ENCODE peak calls at places on chromosome 17, in ten cellular contexts. I, M, H, O, Q, G, R, Z, N and E are unnamed samples.

GRCh38 chr17:44307387-44308186 is 814 bp upstream of the RUNDC3A start:
- DNase-seq in M (peak), R (peak), I (no peak), Q (no peak), N (no peak), O (no peak), Z (peak), H (no peak), G (no peak), E (no peak)

GRCh38 chr17:9842057-9842758 is 16.5 kb downstream of the GLP2R start:
- DNase-seq in N (peak), Z (peak), R (peak), M (no peak), I (no peak), Q (no peak), H (peak), O (no peak), G (no peak), E (no peak)

GRCh38 chr17:62653831-62654829 is 26.7 kb downstream of the MRC2 start:
- DNase-seq in G (no peak), R (peak), Q (no peak), N (peak), I (no peak), Z (peak), O (no peak), H (peak), M (peak), E (no peak)

GRCh38 chr17:50175035-50175788 is 9.4 kb downstream of the SGCA start:
- DNase-seq in O (no peak), I (no peak), N (no peak), R (no peak), M (no peak), H (no peak), G (no peak), Q (no peak), Z (no peak), E (no peak)

GRCh38 chr17:40547079-40547784 is 18.0 kb downstream of the CCR7 start:
- DNase-seq in I (peak), O (peak), G (no peak), H (no peak), Z (no peak), M (no peak), Q (no peak), R (peak), N (no peak), E (no peak)

GRCh38 chr17:72393553-72393952 is 272.7 kb downstream of the SOX9 start:
- DNase-seq in H (no peak), G (peak), Q (no peak), N (no peak), O (no peak), M (no peak), I (no peak), R (no peak), Z (peak), E (no peak)

GRCh38 chr17:47721725-47722124 is 11.3 kb upstream of the TBX21 start:
- DNase-seq in Z (no peak), M (no peak), I (no peak), N (no peak), Q (no peak), R (no peak), O (no peak), G (no peak), H (no peak), E (no peak)

GRCh38 chr17:41522301-41523224 is 3.9 kb upstream of the KRT15 start:
- DNase-seq in G (no peak), Q (no peak), H (peak), R (no peak), M (no peak), Z (no peak), N (no peak), I (no peak), O (peak), E (no peak)

GRCh38 chr17:80264048-80264792 is 3.6 kb downstream of the RNF213 start:
- DNase-seq in H (no peak), M (no peak), O (no peak), G (no peak), I (peak), Q (no peak), N (no peak), Z (no peak), R (no peak), E (no peak)

GRCh38 chr17:49209061-49209571 is 1.3 kb downstream of the GNGT2 start:
- DNase-seq in G (no peak), Z (no peak), R (no peak), O (no peak), N (no peak), Q (no peak), M (no peak), I (no peak), H (no peak), E (no peak)

GRCh38 chr17:21549107-21549687 is 143.1 kb upstream of the KCNJ18 start:
- DNase-seq in R (no peak), I (no peak), Z (peak), Q (no peak), M (no peak), N (no peak), G (no peak), O (no peak), H (no peak), E (no peak)

GRCh38 chr17:37168731-37169353 is 206.9 kb upstream of the C17orf78 start:
- DNase-seq in M (no peak), H (no peak), O (no peak), I (no peak), G (no peak), Z (no peak), N (no peak), R (no peak), Q (no peak), E (no peak)

GRCh38 chr17:37167756-37168155 is 208.0 kb upstream of the C17orf78 start:
- DNase-seq in G (no peak), N (no peak), M (no peak), H (no peak), Z (no peak), I (no peak), O (no peak), Q (no peak), R (no peak), E (no peak)

GRCh38 chr17:37176683-37177082 is 199.1 kb upstream of the C17orf78 start:
- DNase-seq in H (no peak), O (no peak), I (no peak), M (no peak), Q (no peak), N (no peak), G (no peak), Z (peak), R (no peak), E (peak)

DNA sequence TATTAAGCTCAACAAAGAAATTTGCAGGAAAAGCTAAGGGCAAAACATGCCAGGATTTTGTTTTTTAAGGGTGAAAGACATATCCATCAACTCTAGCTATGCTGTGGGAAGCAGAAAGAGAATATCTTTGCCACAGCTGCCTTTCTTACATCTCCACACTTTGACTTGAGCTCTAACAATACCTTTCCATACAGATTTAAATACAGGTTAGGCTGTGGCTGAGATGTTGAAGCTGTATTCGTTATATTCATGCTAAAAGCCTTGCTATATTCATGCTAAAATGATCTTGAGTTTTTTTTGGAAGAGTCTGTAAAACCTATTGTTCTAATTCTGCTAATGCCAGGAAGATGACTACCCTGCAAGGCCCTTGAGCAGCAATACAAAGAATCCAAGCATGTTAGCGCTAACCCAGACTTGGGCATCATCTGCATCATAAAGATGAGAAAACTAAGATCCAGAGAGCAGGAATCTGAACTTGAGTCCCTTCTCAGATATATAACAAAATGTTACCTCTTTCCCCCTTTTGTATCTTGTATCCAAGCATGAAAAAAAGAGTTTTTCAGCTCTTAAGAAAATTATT is 204.8 kb upstream of the C17orf78 start:
- DNase-seq in N (no peak), H (no peak), R (no peak), Z (no peak), G (no peak), M (no peak), I (no peak), O (no peak), Q (no peak), E (no peak)
- H3K4me3 ChIP-seq in N (no peak), H (no peak), R (no peak), Z (no peak), G (no peak), M (no peak), I (no peak), O (no peak), Q (no peak), E (no peak)

GRCh38 chr17:27430882-27431491 is 25.3 kb upstream of the KSR1 start:
- DNase-seq in N (no peak), R (peak), O (no peak), H (peak), Z (peak), I (no peak), G (no peak), Q (no peak), M (peak), E (no peak)
- TF ChIP-seq CTCF in N (peak), R (peak), O (peak), H (peak), Z (peak), I (peak), G (peak), Q (no peak), M (peak), E (peak)

GRCh38 chr17:7382901-7383300 is 2.0 kb downstream of the TNK1 start:
- DNase-seq in O (no peak), H (no peak), G (no peak), R (no peak), Q (no peak), N (no peak), I (no peak), Z (no peak), M (no peak), E (no peak)

GRCh38 chr17:7384489-7385081 is 3.7 kb downstream of the TNK1 start:
- DNase-seq in Z (no peak), N (no peak), O (no peak), I (no peak), R (no peak), G (no peak), M (no peak), Q (no peak), H (no peak), E (no peak)

GRCh38 chr17:7383742-7384488 is 3.0 kb downstream of the TNK1 start:
- DNase-seq in H (no peak), M (peak), I (peak), O (peak), N (no peak), Q (peak), Z (peak), R (peak), G (no peak), E (no peak)

GRCh38 chr17:7380855-7381683 is at the start of gene TNK1:
- DNase-seq in H (peak), I (no peak), N (no peak), Z (no peak), O (peak), M (peak), R (peak), G (no peak), Q (no peak), E (no peak)

GRCh38 chr17:7383371-7383741 is 2.5 kb downstream of the TNK1 start:
- DNase-seq in Q (no peak), Z (no peak), G (no peak), R (no peak), N (no peak), I (no peak), O (no peak), H (no peak), M (no peak), E (no peak)
- H3K4me3 ChIP-seq in Q (peak), Z (no peak), G (no peak), R (peak), N (no peak), I (no peak), O (peak), H (peak), M (no peak), E (no peak)

GRCh38 chr17:75896360-75897075 is at the start of gene TRIM65:
- DNase-seq in O (peak), Z (peak), M (peak), R (peak), Q (peak), N (no peak), H (peak), I (peak), G (no peak), E (no peak)
- TF ChIP-seq CTCF in O (peak), Z (no peak), M (peak), R (peak), Q (peak), N (peak), H (no peak), I (peak), G (no peak), E (no peak)

GRCh38 chr17:43018932-43019331 is 3.3 kb downstream of the VAT1 start:
- DNase-seq in G (no peak), R (no peak), O (no peak), M (no peak), N (no peak), Q (no peak), I (no peak), H (no peak), Z (no peak), E (no peak)

GRCh38 chr17:43020789-43021738 is 1.1 kb downstream of the VAT1 start:
- DNase-seq in Z (peak), O (peak), H (peak), M (peak), R (peak), N (no peak), I (no peak), G (no peak), Q (no peak), E (no peak)

GRCh38 chr17:43019418-43019817 is 2.8 kb downstream of the VAT1 start:
- DNase-seq in Z (peak), H (no peak), M (no peak), O (no peak), I (no peak), Q (no peak), N (no peak), R (peak), G (no peak), E (no peak)

GRCh38 chr17:43021739-43022512 is at the start of gene VAT1:
- DNase-seq in Z (peak), M (peak), H (peak), I (peak), O (peak), G (no peak), R (peak), N (no peak), Q (no peak), E (no peak)

DNA sequence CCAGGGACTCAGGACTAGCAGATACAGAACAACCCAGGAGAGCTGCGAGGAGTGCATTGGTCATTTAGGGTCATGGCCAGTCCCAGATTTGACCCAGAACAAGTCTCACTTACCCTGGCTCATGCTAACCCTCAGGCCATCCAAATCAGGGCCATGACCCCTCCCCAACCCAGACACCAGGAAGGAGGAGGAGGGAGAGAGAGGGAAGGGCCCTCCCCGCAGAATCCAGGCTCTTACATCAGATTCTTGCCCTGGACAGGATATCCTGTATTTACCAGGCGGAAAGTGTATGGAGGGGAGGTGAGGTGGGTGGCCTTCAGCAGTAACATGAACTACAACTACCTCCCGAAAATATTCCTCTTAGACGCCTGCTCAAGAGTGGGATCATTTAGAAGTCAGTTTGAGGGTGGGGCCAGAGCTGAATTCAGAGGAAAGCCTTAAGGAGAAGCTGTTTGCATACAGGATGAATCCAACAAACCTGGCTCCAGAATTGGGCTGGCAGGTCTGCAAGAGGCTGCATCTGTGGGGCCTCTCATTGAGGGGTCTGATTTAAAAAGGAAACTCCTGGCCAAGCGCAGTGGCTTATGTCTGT is 2.1 kb downstream of the VAT1 start:
- DNase-seq in I (no peak), N (no peak), G (no peak), M (no peak), Q (no peak), O (no peak), Z (peak), R (no peak), H (no peak), E (no peak)
- H3K4me3 ChIP-seq in I (no peak), N (no peak), G (peak), M (no peak), Q (no peak), O (peak), Z (peak), R (peak), H (no peak), E (peak)

GRCh38 chr17:76736349-76737081 is 616 bp downstream of the SRSF2 start:
- DNase-seq in G (no peak), O (peak), R (peak), N (no peak), I (peak), M (peak), Q (peak), Z (peak), H (peak), E (no peak)
- TF ChIP-seq CTCF in G (peak), O (peak), R (no peak), N (peak), I (no peak), M (peak), Q (no peak), Z (peak), H (no peak), E (peak)

DNA sequence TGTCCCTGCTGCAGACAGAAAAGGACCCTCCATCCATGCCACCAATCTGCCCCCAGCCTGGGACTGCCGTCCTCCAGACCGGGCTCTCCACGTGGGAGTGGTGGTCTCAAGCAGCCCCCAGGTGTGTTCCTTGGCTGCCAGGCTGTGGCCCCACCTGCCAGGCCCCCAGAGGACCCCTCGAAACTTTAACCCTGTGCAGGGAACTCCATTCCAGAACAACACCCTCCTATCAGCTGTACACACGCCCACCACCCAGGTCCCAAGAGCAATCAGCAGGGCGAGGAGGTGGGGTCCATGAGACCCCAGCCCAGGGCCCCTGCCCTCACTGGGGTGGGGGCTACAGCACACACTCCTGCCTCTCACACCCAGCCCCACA is 1.4 kb downstream of the PYCR1 start:
- DNase-seq in I (no peak), H (no peak), Z (no peak), Q (no peak), R (no peak), M (no peak), N (no peak), O (no peak), G (no peak), E (no peak)
- H3K4me3 ChIP-seq in I (peak), H (no peak), Z (peak), Q (no peak), R (no peak), M (no peak), N (peak), O (no peak), G (peak), E (no peak)

DNA sequence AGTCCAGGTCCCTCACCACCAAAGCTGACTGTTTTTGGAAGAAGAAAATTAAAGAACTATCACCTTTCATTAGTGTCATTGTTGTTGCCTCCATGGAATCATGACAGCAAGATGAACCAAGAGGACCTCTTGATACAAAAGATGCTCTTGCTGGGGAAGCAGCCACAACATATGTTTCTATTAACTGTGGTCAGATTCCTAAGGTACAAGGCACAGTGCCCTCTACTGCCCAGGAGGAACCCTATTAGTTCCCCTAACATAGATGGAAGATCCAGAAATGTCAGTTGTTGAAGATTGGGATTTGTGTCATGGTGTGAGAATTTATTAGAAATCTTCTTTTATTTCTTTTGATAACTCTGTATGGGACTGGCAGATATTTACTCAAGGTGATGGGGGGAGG is 188.2 kb upstream of the ANKFN1 start:
- DNase-seq in G (no peak), R (no peak), N (no peak), Z (no peak), O (no peak), H (no peak), Q (no peak), M (no peak), I (no peak), E (no peak)
- TF ChIP-seq CTCF in G (no peak), R (no peak), N (no peak), Z (no peak), O (no peak), H (no peak), Q (no peak), M (no peak), I (peak), E (no peak)

GRCh38 chr17:16974569-16975265 is 2.8 kb upstream of the TNFRSF13B start:
- DNase-seq in G (no peak), Z (no peak), Q (no peak), I (no peak), O (no peak), N (no peak), H (no peak), M (no peak), R (no peak), E (no peak)

GRCh38 chr17:16975266-16975651 is 3.3 kb upstream of the TNFRSF13B start:
- DNase-seq in Q (no peak), M (no peak), H (no peak), G (no peak), O (no peak), R (no peak), Z (no peak), N (no peak), I (peak), E (no peak)

GRCh38 chr17:16976686-16977550 is 5.0 kb upstream of the TNFRSF13B start:
- DNase-seq in N (no peak), I (no peak), H (no peak), O (no peak), Q (no peak), Z (no peak), M (no peak), R (no peak), G (no peak), E (no peak)

GRCh38 chr17:16977932-16978331 is 6.0 kb upstream of the TNFRSF13B start:
- DNase-seq in Z (no peak), O (no peak), N (peak), H (no peak), M (no peak), G (no peak), R (no peak), Q (no peak), I (no peak), E (peak)

DNA sequence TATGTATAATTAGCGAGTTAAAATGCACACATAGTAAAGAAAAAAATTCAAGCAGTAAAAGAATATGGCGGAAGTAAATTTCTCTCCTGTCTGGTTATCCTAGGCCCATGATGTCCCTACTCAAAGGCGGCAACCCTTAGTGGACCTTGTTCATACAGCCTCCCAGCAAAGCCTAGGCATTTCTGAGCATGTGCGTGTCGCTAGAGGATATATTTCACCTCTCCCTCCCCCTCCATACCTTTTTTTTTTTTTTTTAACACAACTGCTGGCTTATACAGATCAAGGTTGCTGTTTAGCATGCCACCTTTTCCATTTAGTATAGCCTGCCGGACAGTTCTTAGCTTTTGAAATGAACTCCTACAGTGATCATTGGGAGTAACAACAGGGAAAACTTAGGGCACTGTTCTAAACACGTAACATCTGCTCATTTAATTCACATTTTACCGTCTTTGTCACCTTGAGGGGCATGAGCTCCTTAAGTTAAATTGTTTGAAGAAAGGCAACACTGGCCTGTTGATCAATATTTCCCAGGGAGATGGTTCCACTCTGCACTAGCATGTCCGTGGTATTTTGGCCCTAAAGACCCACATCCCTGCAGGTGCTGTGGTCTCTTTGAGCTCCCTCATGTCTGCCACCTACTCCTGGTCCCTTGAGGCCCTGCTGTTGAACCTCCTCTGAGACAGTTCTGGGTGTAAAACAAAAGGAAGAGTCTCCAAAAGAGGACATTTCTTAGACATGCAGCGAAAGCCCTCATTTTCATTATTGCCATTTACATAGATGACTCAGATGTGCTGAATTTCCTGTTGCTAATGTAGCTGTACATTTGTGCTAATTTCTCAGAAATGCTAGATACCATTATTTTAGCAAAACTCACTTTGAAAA is 4.1 kb upstream of the TNFRSF13B start:
- DNase-seq in G (no peak), O (no peak), M (no peak), H (no peak), Z (no peak), R (no peak), I (peak), N (no peak), Q (no peak), E (no peak)
- H3K4me3 ChIP-seq in G (no peak), O (no peak), M (no peak), H (no peak), Z (no peak), R (no peak), I (peak), N (no peak), Q (no peak), E (no peak)